ENCODE peak calls at places on chromosomes 3 and 15, in eight cellular contexts. Z, D, M, Q, J, N, R and S are unnamed samples. For H3K4me1, the result is how much of the 10 kb centered on the place peaks cover.

GRCh38 chr3:95926904-95927501 is 887.4 kb upstream of the EPHA6 start:
- DNase-seq in Z (no peak), D (no peak), M (no peak), Q (peak), J (no peak), N (no peak), R (no peak), S (no peak)

GRCh38 chr3:20245781-20246180 is 59.8 kb upstream of the SGO1 start:
- DNase-seq in Z (no peak), D (no peak), M (no peak), Q (no peak), J (no peak), N (no peak), R (no peak), S (no peak)

GRCh38 chr15:92316586-92317295 is 76.9 kb upstream of the ST8SIA2 start:
- DNase-seq in Z (no peak), D (no peak), M (no peak), Q (no peak), J (no peak), N (no peak), R (no peak), S (no peak)

GRCh38 chr3:44066806-44067205 is 174.9 kb upstream of the TOPAZ1 start:
- DNase-seq in Z (no peak), D (no peak), M (no peak), Q (no peak), J (no peak), N (no peak), R (no peak), S (no peak)

GRCh38 chr3:41863024-41863423 is 98.9 kb downstream of the ULK4 start:
- DNase-seq in Z (no peak), D (no peak), M (no peak), Q (peak), J (no peak), N (no peak), R (no peak), S (no peak)

GRCh38 chr15:55240125-55240760 is 43.5 kb upstream of the RSL24D1 start:
- DNase-seq in Z (no peak), D (no peak), M (no peak), Q (no peak), J (no peak), N (no peak), R (peak), S (no peak)

GRCh38 chr3:66178206-66178605 is 42.6 kb upstream of the SLC25A26 start:
- DNase-seq in Z (no peak), D (no peak), M (no peak), Q (no peak), J (no peak), N (no peak), R (no peak), S (no peak)

GRCh38 chr3:27728195-27729087 is 6.3 kb upstream of the EOMES start:
- DNase-seq in Z (no peak), D (no peak), M (no peak), Q (peak), J (no peak), N (no peak), R (no peak), S (no peak)

GRCh38 chr3:186322761-186323160 is 39.3 kb downstream of the DGKG start:
- DNase-seq in Z (no peak), D (no peak), M (no peak), Q (peak), J (no peak), N (no peak), R (no peak), S (no peak)

GRCh38 chr3:143699351-143699750 is 148.9 kb downstream of the SLC9A9 start:
- DNase-seq in Z (no peak), D (no peak), M (no peak), Q (no peak), J (no peak), N (no peak), R (no peak), S (no peak)

GRCh38 chr15:78438595-78439285 is 724 bp downstream of the IREB2 start:
- DNase-seq in Z (no peak), D (no peak), M (no peak), Q (peak), J (no peak), N (no peak), R (peak), S (no peak)

GRCh38 chr15:51030649-51031316 is 63.9 kb downstream of the TNFAIP8L3 start:
- DNase-seq in Z (no peak), D (no peak), M (no peak), Q (no peak), J (no peak), N (no peak), R (no peak), S (peak)

GRCh38 chr3:44110643-44111042 is 131.0 kb upstream of the TOPAZ1 start:
- DNase-seq in Z (no peak), D (no peak), M (no peak), Q (no peak), J (no peak), N (no peak), R (no peak), S (no peak)

GRCh38 chr3:123113889-123114450 is 47.1 kb downstream of the PDIA5 start:
- DNase-seq in Z (no peak), D (no peak), M (no peak), Q (no peak), J (no peak), N (no peak), R (no peak), S (peak)

GRCh38 chr3:176584413-176585176 is 612.7 kb downstream of the TBL1XR1 start:
- DNase-seq in Z (no peak), D (no peak), M (no peak), Q (no peak), J (no peak), N (no peak), R (peak), S (no peak)

GRCh38 chr15:20349774-20350498 is 191.7 kb downstream of the GOLGA6L6 start:
- DNase-seq in Z (no peak), D (peak), M (peak), Q (no peak), J (peak), N (peak), R (no peak), S (peak)

GRCh38 chr3:45029661-45030060 is 3.6 kb downstream of the CLEC3B start:
- DNase-seq in Z (no peak), D (no peak), M (no peak), Q (no peak), J (no peak), N (no peak), R (no peak), S (peak)

GRCh38 chr15:57647791-57648130 is 56.1 kb downstream of the MYZAP start:
- DNase-seq in Z (no peak), D (no peak), M (no peak), Q (no peak), J (no peak), N (peak), R (peak), S (no peak)

GRCh38 chr3:53201190-53201504 is 40.1 kb downstream of the PRKCD start:
- DNase-seq in Z (no peak), D (no peak), M (no peak), Q (no peak), J (no peak), N (no peak), R (no peak), S (no peak)

GRCh38 chr3:24042879-24043567 is 97.9 kb downstream of the NR1D2 start:
- DNase-seq in Z (no peak), D (no peak), M (no peak), Q (no peak), J (no peak), N (no peak), R (no peak), S (no peak)

GRCh38 chr15:42033214-42033873 is 12.5 kb upstream of the PLA2G4E start:
- DNase-seq in Z (no peak), D (no peak), M (no peak), Q (no peak), J (no peak), N (peak), R (no peak), S (no peak)

GRCh38 chr3:99965681-99966408 is 148.2 kb downstream of the CMSS1 start:
- DNase-seq in Z (no peak), D (no peak), M (no peak), Q (no peak), J (no peak), N (no peak), R (no peak), S (no peak)

GRCh38 chr15:55250951-55251350 is 38.7 kb downstream of the RAB27A start:
- DNase-seq in Z (no peak), D (no peak), M (no peak), Q (no peak), J (no peak), N (no peak), R (no peak), S (no peak)

GRCh38 chr3:8156138-8156537 is 345.5 kb upstream of the LMCD1 start:
- DNase-seq in Z (no peak), D (no peak), M (no peak), Q (no peak), J (no peak), N (no peak), R (no peak), S (no peak)

GRCh38 chr15:90956551-90957104 is 1.9 kb downstream of the RCCD1 start:
- DNase-seq in Z (peak), D (peak), M (peak), Q (peak), J (peak), N (no peak), R (peak), S (peak)

GRCh38 chr3:13480340-13481318 is 523 bp downstream of the HDAC11 start:
- DNase-seq in Z (no peak), D (peak), M (peak), Q (no peak), J (peak), N (no peak), R (no peak), S (peak)
- H3K4me1 ChIP-seq in Z (under half), D (under half), M (under half), Q (under half), J (under half), N (under half), R (under half), S (under half)

GRCh38 chr15:59994855-59995557 is 9.1 kb upstream of the FOXB1 start:
- DNase-seq in Z (no peak), D (no peak), M (no peak), Q (peak), J (no peak), N (no peak), R (no peak), S (no peak)
- H3K4me3 ChIP-seq in Z (no peak), D (no peak), M (no peak), Q (peak), J (no peak), N (no peak), R (no peak), S (no peak)

GRCh38 chr3:133967992-133968892 is 61.5 kb downstream of the SLCO2A1 start:
- DNase-seq in Z (no peak), D (no peak), M (peak), Q (no peak), J (no peak), N (no peak), R (peak), S (no peak)
- H3K27ac ChIP-seq in Z (no peak), D (no peak), M (no peak), Q (no peak), J (no peak), N (no peak), R (no peak), S (no peak)

DNA sequence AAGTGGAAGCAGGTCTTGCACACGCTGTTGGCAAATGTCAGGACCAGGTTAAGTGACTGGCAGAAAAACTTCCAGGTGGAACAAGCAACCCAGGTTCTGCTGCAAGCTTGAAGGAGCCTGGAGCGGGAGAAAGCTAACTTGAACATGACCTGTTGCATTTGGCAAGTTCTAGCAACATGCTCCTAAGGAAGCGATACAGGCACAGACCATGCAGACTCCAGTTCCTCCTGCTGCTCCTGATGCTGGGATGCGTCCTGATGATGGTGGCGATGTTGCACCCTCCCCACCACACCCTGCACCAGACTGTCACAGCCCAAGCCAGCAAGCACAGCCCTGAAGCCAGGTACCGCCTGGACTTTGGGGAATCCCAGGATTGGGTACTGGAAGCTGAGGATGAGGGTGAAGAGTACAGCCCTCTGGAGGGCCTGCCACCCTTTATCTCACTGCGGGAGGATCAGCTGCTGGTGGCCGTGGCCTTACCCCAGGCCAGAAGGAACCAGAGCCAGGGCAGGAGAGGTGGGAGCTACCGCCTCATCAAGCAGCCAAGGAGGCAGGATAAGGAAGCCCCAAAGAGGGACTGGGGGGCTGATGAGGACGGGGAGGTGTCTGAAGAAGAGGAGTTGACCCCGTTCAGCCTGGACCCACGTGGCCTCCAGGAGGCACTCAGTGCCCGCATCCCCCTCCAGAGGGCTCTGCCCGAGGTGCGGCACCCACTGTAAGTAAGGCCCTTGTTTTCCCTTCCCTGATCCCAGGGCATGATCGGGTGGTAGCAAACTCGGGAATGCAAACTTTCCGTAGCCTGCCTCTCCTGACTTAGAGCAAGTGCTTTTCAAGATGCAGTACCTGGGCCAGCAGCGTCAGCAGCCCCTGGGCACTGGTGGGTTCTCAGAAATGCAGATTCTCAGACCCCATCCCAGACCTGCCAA is 759 bp downstream of the GALNT15 start:
- DNase-seq in Z (no peak), D (no peak), M (no peak), Q (no peak), J (no peak), N (no peak), R (no peak), S (no peak)
- H3K4me1 ChIP-seq in Z (under half), D (under half), M (under half), Q (under half), J (under half), N (under half), R (under half), S (under half)

GRCh38 chr3:59456852-59457485 is 407.1 kb upstream of the CFAP20DC start:
- DNase-seq in Z (no peak), D (no peak), M (no peak), Q (no peak), J (no peak), N (no peak), R (no peak), S (no peak)

GRCh38 chr3:59451041-59451763 is 401.4 kb upstream of the CFAP20DC start:
- DNase-seq in Z (no peak), D (peak), M (peak), Q (no peak), J (no peak), N (no peak), R (no peak), S (no peak)

GRCh38 chr3:59446775-59447465 is 397.1 kb upstream of the CFAP20DC start:
- DNase-seq in Z (no peak), D (no peak), M (no peak), Q (peak), J (no peak), N (no peak), R (no peak), S (no peak)

DNA sequence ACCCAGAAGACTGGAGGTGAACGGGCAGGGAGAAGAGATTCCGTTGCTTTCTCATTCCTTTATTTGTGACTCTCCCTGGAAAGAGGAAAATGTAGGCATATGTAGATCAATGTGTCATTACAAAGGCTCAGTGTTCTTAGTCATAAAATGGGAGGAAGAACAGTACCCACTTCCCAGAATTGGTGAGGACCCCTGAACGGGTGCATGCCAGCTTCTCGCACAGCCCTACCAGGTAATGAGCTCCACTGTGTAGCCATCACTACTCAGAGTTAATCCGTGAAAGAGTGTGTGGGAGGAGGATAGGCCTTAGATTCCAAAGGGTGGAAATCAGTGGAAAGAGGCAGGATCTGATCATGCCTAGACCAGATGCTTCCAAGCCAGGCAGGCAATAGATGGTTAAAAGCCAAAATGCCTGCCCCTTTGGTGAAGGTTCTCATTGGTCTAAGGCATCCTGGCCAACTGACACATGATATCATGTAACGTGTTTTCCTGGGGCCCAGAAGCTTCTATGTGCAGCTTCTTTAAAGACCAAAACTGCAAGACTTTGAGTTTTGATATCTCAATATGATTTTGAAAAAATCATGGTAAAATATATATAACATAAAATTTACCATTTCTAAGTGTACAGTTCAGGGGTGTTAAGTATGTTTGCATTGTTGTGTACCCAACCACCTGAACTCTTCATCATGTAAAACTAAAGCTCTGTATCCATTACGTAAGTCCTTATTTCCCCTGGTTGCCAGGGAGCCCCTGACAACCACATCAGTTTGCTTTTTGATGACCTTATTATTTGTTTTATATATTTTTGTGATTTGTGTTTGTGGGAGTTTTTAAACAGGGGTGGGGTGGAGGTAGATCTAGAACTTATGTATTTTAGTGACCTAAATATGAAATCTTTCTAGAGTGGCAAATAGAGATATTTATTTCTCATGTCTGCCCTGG is 402.2 kb upstream of the CFAP20DC start:
- DNase-seq in Z (no peak), D (peak), M (no peak), Q (no peak), J (no peak), N (no peak), R (no peak), S (no peak)
- H3K4me3 ChIP-seq in Z (no peak), D (peak), M (no peak), Q (no peak), J (no peak), N (no peak), R (no peak), S (no peak)

GRCh38 chr3:10278501-10278900 is 14.2 kb downstream of the GHRL start:
- DNase-seq in Z (no peak), D (no peak), M (no peak), Q (no peak), J (no peak), N (no peak), R (no peak), S (no peak)
- H3K27ac ChIP-seq in Z (no peak), D (no peak), M (no peak), Q (no peak), J (no peak), N (no peak), R (no peak), S (no peak)

DNA sequence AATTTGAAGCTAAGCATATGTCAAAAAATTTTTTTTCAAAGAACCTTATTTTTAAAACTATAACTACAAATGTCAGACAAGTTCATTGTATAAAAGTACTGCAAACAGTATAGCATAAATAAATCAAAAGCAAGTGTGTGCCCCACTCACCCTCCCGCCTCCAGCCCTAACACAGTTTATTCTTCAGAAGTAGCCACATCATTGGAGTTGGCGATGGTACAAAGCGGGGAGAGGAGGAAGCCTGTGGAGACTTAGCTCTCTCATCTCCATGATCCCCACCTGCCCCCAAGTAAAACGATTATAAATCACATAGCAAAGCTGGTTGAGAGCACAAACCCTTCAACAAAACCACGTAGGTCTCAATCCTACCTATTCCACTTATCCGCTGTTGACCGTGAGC is 33.6 kb downstream of the FOXP1 start:
- DNase-seq in Z (no peak), D (no peak), M (no peak), Q (no peak), J (no peak), N (no peak), R (no peak), S (no peak)
- H3K4me1 ChIP-seq in Z (under half), D (under half), M (under half), Q (under half), J (under half), N (under half), R (under half), S (under half)